ENCODE peak calls at places on chromosome 12, in five cellular contexts. J is HTR-8/SVneo; L is activated CD8-positive, alpha-beta T cell treated with anti-CD3 and anti-CD28 coated beads for 36 hours; K is retina; H is neural crest cell. G is an unnamed sample.

GRCh38 chr12:128661216-128661550 is 162.6 kb downstream of the SLC15A4 start:
- DNase-seq in J (no peak), L (no peak), K (no peak), H (no peak), G (no peak)

GRCh38 chr12:66823857-66824570 is 145.1 kb upstream of the GRIP1 start:
- DNase-seq in J (peak), L (no peak), K (no peak), H (no peak), G (peak)

GRCh38 chr12:47747115-47747514 is 11.6 kb downstream of the RAPGEF3 start:
- DNase-seq in J (no peak), L (no peak), K (no peak), H (no peak), G (no peak)

GRCh38 chr12:30993766-30994165 is 67.2 kb downstream of the TSPAN11 start:
- DNase-seq in J (no peak), L (no peak), K (no peak), H (no peak), G (no peak)

GRCh38 chr12:132140918-132141841 is 2.9 kb downstream of the DDX51 start:
- DNase-seq in J (no peak), L (no peak), K (no peak), H (no peak), G (no peak)

GRCh38 chr12:7373226-7373625 is 69.4 kb downstream of the ACSM4 start:
- DNase-seq in J (no peak), L (no peak), K (peak), H (no peak), G (no peak)

GRCh38 chr12:70497508-70497907 is 131.4 kb downstream of the KCNMB4 start:
- DNase-seq in J (no peak), L (no peak), K (no peak), H (no peak), G (no peak)

GRCh38 chr12:128817115-128818015 is 6.4 kb downstream of the SLC15A4 start:
- DNase-seq in J (no peak), L (peak), K (peak), H (no peak), G (no peak)

GRCh38 chr12:116319851-116320621 is 42.5 kb upstream of the MED13L start:
- DNase-seq in J (no peak), L (peak), K (no peak), H (no peak), G (peak)

GRCh38 chr12:18139989-18140596 is 50.1 kb upstream of the RERGL start:
- DNase-seq in J (no peak), L (no peak), K (no peak), H (no peak), G (no peak)

GRCh38 chr12:94941440-94941862 is 62.0 kb downstream of the NDUFA12 start:
- DNase-seq in J (peak), L (peak), K (no peak), H (no peak), G (peak)

GRCh38 chr12:90331262-90331661 is 622.6 kb upstream of the ATP2B1 start:
- DNase-seq in J (no peak), L (no peak), K (no peak), H (no peak), G (no peak)

GRCh38 chr12:125203145-125203765 is 138.0 kb downstream of the AACS start:
- DNase-seq in J (no peak), L (no peak), K (peak), H (no peak), G (peak)

GRCh38 chr12:1605129-1606020 is 11.0 kb upstream of the FBXL14 start:
- DNase-seq in J (peak), L (peak), K (peak), H (peak), G (peak)

G was measured in trophoblast cell.